ENCODE peak calls at places on chromosomes 7 and 10, in four cellular contexts. F is HT1080, Y is GM13977, K is pancreas. X is an unnamed sample.

GRCh38 chr10:132575320-132576201 is 38.0 kb downstream of the INPP5A start:
- DNase-seq in K (peak; percentile 32), F (peak; percentile 95), Y (peak; percentile 68), X (peak; percentile 63)

GRCh38 chr10:77374189-77374656 is 263.4 kb downstream of the KCNMA1 start:
- DNase-seq in Y (no peak), F (no peak), K (no peak), X (no peak)

GRCh38 chr7:45662018-45662417 is 87.8 kb downstream of the ADCY1 start:
- DNase-seq in K (peak; percentile 5), F (no peak), Y (no peak), X (peak; percentile 19)

GRCh38 chr7:101097561-101097960 is 12.3 kb downstream of the TRIM56 start:
- DNase-seq in K (no peak), F (no peak), Y (no peak), X (no peak)

GRCh38 chr10:68223535-68224165 is 8.3 kb downstream of the ATOH7 start:
- DNase-seq in Y (no peak), K (no peak), F (peak; percentile 2), X (no peak)

GRCh38 chr10:104301907-104302690 is 33.1 kb downstream of the GSTO2 start:
- DNase-seq in Y (no peak), K (no peak), F (peak; percentile 55), X (no peak)

GRCh38 chr7:155988421-155988820 is 176.2 kb upstream of the SHH start:
- DNase-seq in Y (no peak), K (no peak), F (no peak), X (peak; percentile 22)

GRCh38 chr10:30902621-30903396 is 128.9 kb downstream of the ZNF438 start:
- DNase-seq in Y (no peak), F (no peak), K (no peak), X (no peak)

GRCh38 chr7:82044497-82045080 is 274.7 kb upstream of the HGF start:
- DNase-seq in F (peak; percentile 24), Y (peak; percentile 10), K (no peak), X (peak; percentile 28)

GRCh38 chr10:28666751-28667467 is 10.4 kb upstream of the BAMBI start:
- DNase-seq in Y (no peak), F (no peak), K (no peak), X (no peak)

GRCh38 chr7:155594163-155594732 is 47.9 kb upstream of the CNPY1 start:
- DNase-seq in K (no peak), F (no peak), Y (no peak), X (peak; percentile 24)

GRCh38 chr7:120725376-120726039 is 132.4 kb downstream of the TSPAN12 start:
- DNase-seq in Y (peak; percentile 14), F (peak; percentile 32), K (no peak), X (no peak)

GRCh38 chr10:7412482-7413251 is 1.8 kb upstream of the SFMBT2 start:
- DNase-seq in K (peak; percentile 48), F (no peak), Y (no peak), X (no peak)

GRCh38 chr10:4623200-4623599 is 202.8 kb upstream of the AKR1E2 start:
- DNase-seq in Y (peak; percentile 3), F (no peak), K (no peak), X (no peak)

GRCh38 chr10:128086003-128086863 is 40.0 kb downstream of the MKI67 start:
- DNase-seq in Y (no peak), F (no peak), K (no peak), X (no peak)

GRCh38 chr7:36967387-36967786 is 243.1 kb upstream of the AOAH start:
- DNase-seq in Y (peak; percentile 23), K (peak; percentile 60), F (peak; percentile 65), X (peak; percentile 57)

GRCh38 chr10:7610651-7611389 is 55.9 kb downstream of the ITIH5 start:
- DNase-seq in Y (no peak), K (no peak), F (no peak), X (no peak)

GRCh38 chr10:22042557-22043326 is 39.2 kb upstream of the DNAJC1 start:
- DNase-seq in Y (no peak), K (no peak), F (peak; percentile 39), X (no peak)

GRCh38 chr10:114982989-114983388 is 45.0 kb downstream of the TRUB1 start:
- DNase-seq in K (no peak), Y (no peak), F (no peak), X (no peak)

GRCh38 chr7:67267914-67268313 is 271.3 kb downstream of the TYW1 start:
- DNase-seq in F (no peak), K (no peak), Y (no peak), X (no peak)